ENCODE peak calls at places on chromosomes 13 and 19, in four cellular contexts. L is GM12878, W is K562, R is HepG2. V is an unnamed sample.

GRCh38 chr19:7926021-7926726 is at the start of gene CTXN1:
- DNase-seq in L (no peak), W (peak), R (no peak), V (peak)

GRCh38 chr19:835201-835810 is 5.5 kb upstream of the PRTN3 start:
- DNase-seq in L (no peak), W (no peak), R (no peak), V (no peak)

GRCh38 chr19:42255766-42256750 is 1.1 kb upstream of the ERF start:
- DNase-seq in L (no peak), W (no peak), R (no peak), V (peak)

GRCh38 chr19:56814656-56815055 is 25.9 kb downstream of the PEG3 start:
- DNase-seq in L (no peak), W (no peak), R (no peak), V (no peak)

GRCh38 chr19:36115453-36116343 is at the start of gene TBCB:
- DNase-seq in L (no peak), W (peak), R (peak), V (no peak)

GRCh38 chr19:6233051-6233826 is 46.5 kb downstream of the MLLT1 start:
- DNase-seq in L (no peak), W (no peak), R (no peak), V (no peak)

GRCh38 chr13:47459512-47459911 is 541.6 kb downstream of the SUCLA2 start:
- DNase-seq in L (no peak), W (no peak), R (no peak), V (no peak)

GRCh38 chr19:38209671-38210457 is 14.2 kb downstream of the DPF1 start:
- DNase-seq in L (no peak), W (no peak), R (no peak), V (no peak)

GRCh38 chr19:52735734-52736133 is 890 bp upstream of the ZNF611 start:
- DNase-seq in L (no peak), W (no peak), R (peak), V (no peak)

GRCh38 chr13:22499919-22500318 is 680.9 kb upstream of the SGCG start:
- DNase-seq in L (no peak), W (no peak), R (no peak), V (no peak)

GRCh38 chr13:21232196-21232595 is 55.7 kb downstream of the MRPL57 start:
- DNase-seq in L (no peak), W (no peak), R (no peak), V (no peak)

GRCh38 chr19:10682397-10683063 is 18.7 kb upstream of the QTRT1 start:
- DNase-seq in L (no peak), W (no peak), R (no peak), V (no peak)

GRCh38 chr13:72530471-72530870 is 197.0 kb downstream of the MZT1 start:
- DNase-seq in L (no peak), W (no peak), R (no peak), V (no peak)

GRCh38 chr19:35211545-35212230 is 16.9 kb downstream of the FAM187B start:
- DNase-seq in L (no peak), W (no peak), R (peak), V (no peak)

GRCh38 chr13:63517376-63517775 is 2101.7 kb upstream of the PCDH20 start:
- DNase-seq in L (no peak), W (no peak), R (no peak), V (peak)

GRCh38 chr13:82330499-82330898 is 1551.8 kb downstream of the SLITRK1 start:
- DNase-seq in L (no peak), W (peak), R (peak), V (peak)

GRCh38 chr19:10835089-10835753 is 791 bp downstream of the TMED1 start:
- DNase-seq in L (no peak), W (peak), R (no peak), V (no peak)

GRCh38 chr19:16920816-16921529 is 32.2 kb downstream of the F2RL3 start:
- DNase-seq in L (no peak), W (peak), R (no peak), V (no peak)

GRCh38 chr13:111302045-111302722 is 18.3 kb upstream of the TEX29 start:
- DNase-seq in L (no peak), W (no peak), R (no peak), V (no peak)

GRCh38 chr13:48532146-48532472 is 771 bp downstream of the RCBTB2 start:
- DNase-seq in L (peak), W (no peak), R (no peak), V (no peak)

GRCh38 chr19:11685676-11686650 is 52.8 kb downstream of the ZNF823 start:
- DNase-seq in L (no peak), W (no peak), R (no peak), V (no peak)

GRCh38 chr13:36788276-36788675 is 30.7 kb upstream of the RFXAP start:
- DNase-seq in L (no peak), W (no peak), R (no peak), V (no peak)

GRCh38 chr19:4852484-4852883 is 15.0 kb downstream of the PLIN3 start:
- DNase-seq in L (no peak), W (no peak), R (no peak), V (no peak)

GRCh38 chr19:13160557-13160956 is 10.3 kb downstream of the IER2 start:
- DNase-seq in L (no peak), W (no peak), R (no peak), V (no peak)

GRCh38 chr13:110044521-110045200 is 258.3 kb upstream of the IRS2 start:
- DNase-seq in L (no peak), W (no peak), R (no peak), V (no peak)

GRCh38 chr19:30450101-30450500 is 77.9 kb downstream of the ZNF536 start:
- DNase-seq in L (no peak), W (no peak), R (no peak), V (peak)

GRCh38 chr13:114076329-114076761 is 56.1 kb downstream of the RASA3 start:
- DNase-seq in L (no peak), W (no peak), R (no peak), V (no peak)

GRCh38 chr13:51998723-51999471 is 12.4 kb downstream of the ATP7B start:
- DNase-seq in L (no peak), W (no peak), R (peak), V (no peak)

GRCh38 chr19:33905937-33906577 is 109.4 kb downstream of the KCTD15 start:
- DNase-seq in L (no peak), W (peak), R (no peak), V (no peak)

GRCh38 chr13:108326318-108326717 is 56.8 kb downstream of the TNFSF13B start:
- DNase-seq in L (peak), W (no peak), R (peak), V (no peak)

GRCh38 chr13:33874871-33875270 is 56.9 kb downstream of the RFC3 start:
- DNase-seq in L (no peak), W (no peak), R (no peak), V (no peak)

GRCh38 chr13:80497978-80498377 is 157.1 kb upstream of the SPRY2 start:
- DNase-seq in L (no peak), W (no peak), R (no peak), V (no peak)

GRCh38 chr19:19540707-19541515 is 2.8 kb downstream of the CILP2 start:
- DNase-seq in L (no peak), W (peak), R (no peak), V (peak)
- TF ChIP-seq FOXK2 in L (no peak), W (no peak), R (no peak), V (no peak)

DNA sequence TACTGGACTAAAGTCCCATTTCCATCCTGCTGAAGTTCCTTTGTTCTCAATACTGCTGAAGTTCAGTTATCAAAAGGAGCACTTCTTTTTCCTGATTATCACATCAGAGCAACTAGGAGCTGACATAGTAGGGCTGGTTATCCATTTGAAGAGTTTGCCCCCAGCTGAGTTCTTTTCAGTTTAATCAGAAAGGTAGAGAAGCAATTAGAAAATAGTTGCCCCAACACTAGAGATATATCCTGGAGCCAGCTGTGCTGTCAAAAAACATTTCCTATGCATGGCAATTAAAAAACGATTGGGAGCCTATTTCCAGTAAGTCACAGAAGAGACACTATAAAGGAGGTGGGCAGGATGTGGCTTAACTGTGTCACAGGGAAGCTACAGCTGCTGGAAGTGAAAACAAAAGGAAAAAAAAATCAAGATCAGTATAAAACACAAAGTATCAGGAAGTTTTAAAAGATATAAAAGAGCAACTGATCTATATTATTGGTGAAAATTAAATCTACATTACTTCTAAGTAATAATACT is 155.7 kb upstream of the SLITRK1 start:
- DNase-seq in L (no peak), W (no peak), R (no peak), V (no peak)
- TF ChIP-seq FOXK2 in L (no peak), W (no peak), R (no peak), V (no peak)

DNA sequence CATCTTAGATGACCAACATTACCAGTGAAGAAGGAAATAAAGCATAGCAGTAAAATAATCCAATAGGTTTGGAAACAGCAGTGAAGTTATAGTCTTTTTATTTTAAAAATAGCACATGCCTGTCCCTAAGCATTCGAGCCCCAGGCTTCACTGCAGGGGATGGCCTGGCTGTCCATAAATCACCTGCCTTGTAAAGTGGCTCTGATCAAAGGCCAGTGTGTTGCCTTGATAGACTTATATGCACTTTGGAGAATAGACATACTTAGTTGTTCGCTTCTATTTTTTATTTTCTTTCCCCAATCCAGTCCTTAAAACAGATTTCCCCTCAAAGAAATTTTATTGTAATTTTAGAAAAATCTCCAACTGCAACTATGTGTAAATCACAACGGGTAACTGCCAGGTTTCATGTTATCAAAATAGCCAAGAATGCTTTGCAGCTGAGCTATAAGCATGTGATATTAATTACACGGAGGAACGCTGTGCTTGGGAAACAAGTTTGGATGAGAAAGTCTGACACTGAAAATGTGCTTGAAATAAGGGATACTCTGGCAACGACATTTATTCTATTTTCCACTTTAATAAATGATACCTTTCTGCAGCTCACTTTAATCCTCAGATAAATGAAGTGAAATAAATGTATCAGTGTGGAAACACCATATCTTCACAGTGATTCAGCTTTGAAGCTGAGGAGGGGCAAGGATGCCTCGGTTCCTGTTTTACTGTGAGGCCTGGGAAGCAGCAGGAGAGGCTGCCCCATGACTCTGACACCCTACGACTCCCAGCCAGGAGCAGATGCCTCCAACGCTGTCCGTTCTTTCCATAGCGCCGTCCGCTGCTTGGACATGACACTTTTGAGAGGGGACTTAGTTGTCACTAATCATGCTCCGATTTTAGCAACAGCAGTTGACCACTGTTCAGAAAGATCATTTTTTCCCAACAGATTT is 5.5 kb upstream of the METTL21C start:
- DNase-seq in L (no peak), W (no peak), R (no peak), V (no peak)
- TF ChIP-seq FOXK2 in L (no peak), W (no peak), R (no peak), V (no peak)

DNA sequence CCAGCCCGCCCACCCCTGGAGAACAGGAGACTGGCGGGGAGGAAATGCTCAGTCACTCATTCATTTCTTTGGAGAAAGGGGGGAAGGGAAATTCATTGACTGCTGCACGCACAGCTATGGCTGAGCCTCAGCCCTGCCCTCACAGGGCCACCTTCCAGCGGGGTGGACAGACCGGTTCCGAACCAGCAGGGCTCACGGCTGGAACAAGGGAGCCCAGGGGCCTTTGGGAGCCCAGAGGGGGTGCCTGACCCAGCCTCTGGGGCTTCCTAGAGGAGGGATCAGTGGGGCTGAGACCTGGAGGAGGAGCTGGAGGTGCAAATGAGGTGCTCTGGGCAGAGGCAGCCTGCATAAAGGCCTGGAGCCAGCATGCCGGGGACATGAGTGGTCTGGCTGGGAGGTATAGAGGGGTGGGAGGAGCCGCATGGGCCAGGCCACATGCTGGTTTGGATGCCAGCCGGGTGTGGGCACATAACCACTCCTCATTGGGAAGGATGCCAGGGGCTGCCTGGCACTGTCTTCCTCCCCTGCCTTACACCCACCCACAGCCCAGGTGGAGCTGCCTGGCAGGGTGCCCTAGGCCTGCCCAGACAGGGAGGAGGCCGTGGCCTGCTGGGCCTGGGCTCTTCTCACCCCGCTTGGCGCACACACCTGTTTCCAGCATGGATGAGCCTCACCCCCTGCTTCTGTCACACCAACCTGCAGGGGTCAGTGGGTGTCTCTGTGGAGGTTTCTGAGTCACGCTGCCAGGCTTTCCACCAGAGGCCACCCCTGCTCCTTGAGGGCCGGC is 26.9 kb downstream of the PPP5C start:
- DNase-seq in L (no peak), W (no peak), R (no peak), V (no peak)
- TF ChIP-seq FOXK2 in L (no peak), W (no peak), R (no peak), V (no peak)

V was measured in HEK293T.